ENCODE peak calls at places on chromosomes 13 and 19, in four cellular contexts. V, O, A and K are unnamed samples.

GRCh38 chr13:30730526-30730925 is 4.8 kb upstream of the ALOX5AP start:
- DNase-seq in A (no peak), O (no peak), V (peak; percentile 3), K (no peak)

GRCh38 chr13:101706651-101707050 is 254.2 kb downstream of the ITGBL1 start:
- DNase-seq in A (peak; percentile 13), O (no peak), V (peak; percentile 4), K (no peak)

GRCh38 chr13:102933076-102933922 is 87.5 kb downstream of the ERCC5 start:
- DNase-seq in O (no peak), A (no peak), V (no peak), K (no peak)

GRCh38 chr13:51682691-51683090 is 98.4 kb downstream of the WDFY2 start:
- DNase-seq in V (no peak), O (no peak), A (no peak), K (no peak)

GRCh38 chr13:81089758-81090157 is 748.8 kb upstream of the SPRY2 start:
- DNase-seq in O (no peak), A (no peak), V (no peak), K (no peak)

GRCh38 chr13:49669735-49670309 is 21.5 kb downstream of the EBPL start:
- DNase-seq in O (peak; percentile 49), V (peak; percentile 60), A (peak; percentile 73), K (no peak)

GRCh38 chr19:5395996-5396939 is 55.7 kb upstream of the PTPRS start:
- DNase-seq in O (no peak), V (no peak), A (no peak), K (no peak)

GRCh38 chr19:19900124-19900523 is 622 bp upstream of the ZNF93 start:
- DNase-seq in V (no peak), A (no peak), O (peak; percentile 64), K (no peak)

GRCh38 chr13:44906230-44906629 is 83.0 kb downstream of the NUFIP1 start:
- DNase-seq in V (no peak), A (no peak), O (no peak), K (no peak)

GRCh38 chr13:97849305-97849704 is 104.2 kb upstream of the IPO5 start:
- DNase-seq in V (peak; percentile 36), O (peak; percentile 8), A (peak; percentile 24), K (peak; percentile 8)

GRCh38 chr19:19538077-19538764 is at the start of gene CILP2:
- DNase-seq in V (no peak), A (no peak), O (no peak), K (no peak)

GRCh38 chr19:40687525-40688016 is 2.9 kb downstream of the NUMBL start:
- DNase-seq in O (peak; percentile 88), A (peak; percentile 73), V (no peak), K (peak; percentile 23)

GRCh38 chr19:28519950-28520861 is 692.7 kb downstream of the UQCRFS1 start:
- DNase-seq in V (no peak), A (no peak), O (no peak), K (no peak)

GRCh38 chr13:107650081-107650701 is 565.1 kb downstream of the LIG4 start:
- DNase-seq in O (peak; percentile 40), A (peak; percentile 27), V (peak; percentile 16), K (no peak)

GRCh38 chr19:22286151-22286810 is at the start of gene ZNF729:
- DNase-seq in O (no peak), V (no peak), A (no peak), K (no peak)

GRCh38 chr13:95355491-95355890 is 54.2 kb upstream of the ABCC4 start:
- DNase-seq in A (no peak), V (no peak), O (no peak), K (no peak)

GRCh38 chr19:47353307-47353712 is 4.2 kb downstream of the DHX34 start:
- DNase-seq in O (no peak), A (no peak), V (peak; percentile 76), K (no peak)

GRCh38 chr19:47350599-47350998 is 1.5 kb downstream of the DHX34 start:
- DNase-seq in A (no peak), O (no peak), V (no peak), K (no peak)

GRCh38 chr19:47352095-47352494 is 3.0 kb downstream of the DHX34 start:
- DNase-seq in A (peak; percentile 35), V (no peak), O (peak; percentile 40), K (no peak)

GRCh38 chr19:47351545-47351944 is 2.4 kb downstream of the DHX34 start:
- DNase-seq in V (peak; percentile 25), A (peak; percentile 74), O (peak; percentile 49), K (no peak)

GRCh38 chr19:47348819-47349795 is at the start of gene DHX34:
- DNase-seq in O (peak; percentile 99), V (peak; percentile 96), A (peak; percentile 100), K (peak; percentile 98)
- TF ChIP-seq REST in O (no peak), V (no peak), A (no peak), K (no peak)

GRCh38 chr13:26557051-26557392 is 461 bp upstream of the WASF3 start:
- DNase-seq in O (no peak), A (no peak), V (no peak), K (no peak)

GRCh38 chr13:26558074-26558805 is 757 bp downstream of the WASF3 start:
- DNase-seq in A (no peak), V (no peak), O (no peak), K (no peak)

GRCh38 chr13:26555413-26555812 is 2.1 kb upstream of the WASF3 start:
- DNase-seq in V (no peak), O (no peak), A (no peak), K (no peak)

GRCh38 chr13:26558912-26559485 is 1.5 kb downstream of the WASF3 start:
- DNase-seq in O (no peak), V (peak; percentile 88), A (no peak), K (no peak)

DNA sequence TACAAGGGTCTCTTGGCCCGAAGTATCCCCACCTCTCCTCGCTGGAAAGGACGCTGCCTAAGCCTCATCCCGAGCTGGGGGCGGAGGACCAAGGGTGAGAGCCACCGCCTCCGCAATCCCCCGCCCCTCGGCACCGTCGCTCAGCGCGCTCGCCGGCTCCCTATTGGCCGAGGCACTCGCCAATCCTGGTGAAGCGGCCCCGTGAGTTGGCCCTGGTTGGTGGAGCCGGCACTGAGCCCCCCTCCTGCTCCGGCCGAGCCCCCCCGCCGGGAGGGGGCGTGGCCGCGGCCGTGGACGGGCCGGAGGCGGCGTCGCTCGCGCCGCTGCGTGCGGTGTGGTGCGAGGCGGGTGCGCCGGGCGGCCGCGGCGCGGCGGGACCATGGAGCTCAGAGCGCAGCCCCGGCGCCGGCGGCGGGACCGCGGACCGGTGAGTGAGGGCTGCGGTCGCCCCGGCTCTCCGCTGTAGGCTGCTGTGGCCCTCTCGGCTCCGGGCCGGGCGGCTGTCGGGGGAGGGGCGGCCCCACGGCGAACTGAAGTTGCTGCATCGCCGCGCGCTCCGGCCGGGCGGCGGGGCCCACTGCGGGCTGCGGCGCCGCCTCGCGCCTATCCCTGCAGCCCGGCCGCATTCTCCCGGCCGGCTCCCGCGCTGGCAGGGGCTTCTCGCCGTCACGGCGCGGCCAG is at the start of gene WASF3:
- DNase-seq in A (peak; percentile 78), O (peak; percentile 84), V (peak; percentile 73), K (peak; percentile 3)
- TF ChIP-seq ESRRA in A (no peak), O (no peak), V (peak; percentile 37), K (no peak)

GRCh38 chr19:17309198-17309961 is at the start of gene DDA1:
- DNase-seq in V (peak; percentile 99), A (peak; percentile 99), O (peak; percentile 100), K (peak; percentile 100)
- TF ChIP-seq REST in V (no peak), A (no peak), O (no peak), K (no peak)

GRCh38 chr19:48962029-48962848 is 2.9 kb upstream of the FTL start:
- DNase-seq in O (peak; percentile 92), A (peak; percentile 94), V (peak; percentile 81), K (no peak)

GRCh38 chr19:48964205-48965032 is 690 bp upstream of the FTL start:
- DNase-seq in V (peak; percentile 34), A (peak; percentile 83), O (peak; percentile 83), K (no peak)

GRCh38 chr19:48962849-48963165 is 2.3 kb upstream of the FTL start:
- DNase-seq in A (no peak), O (peak; percentile 67), V (peak; percentile 47), K (no peak)

GRCh38 chr19:48965033-48965805 is at the start of gene FTL:
- DNase-seq in A (peak; percentile 99), O (peak; percentile 99), V (peak; percentile 95), K (peak; percentile 82)

DNA sequence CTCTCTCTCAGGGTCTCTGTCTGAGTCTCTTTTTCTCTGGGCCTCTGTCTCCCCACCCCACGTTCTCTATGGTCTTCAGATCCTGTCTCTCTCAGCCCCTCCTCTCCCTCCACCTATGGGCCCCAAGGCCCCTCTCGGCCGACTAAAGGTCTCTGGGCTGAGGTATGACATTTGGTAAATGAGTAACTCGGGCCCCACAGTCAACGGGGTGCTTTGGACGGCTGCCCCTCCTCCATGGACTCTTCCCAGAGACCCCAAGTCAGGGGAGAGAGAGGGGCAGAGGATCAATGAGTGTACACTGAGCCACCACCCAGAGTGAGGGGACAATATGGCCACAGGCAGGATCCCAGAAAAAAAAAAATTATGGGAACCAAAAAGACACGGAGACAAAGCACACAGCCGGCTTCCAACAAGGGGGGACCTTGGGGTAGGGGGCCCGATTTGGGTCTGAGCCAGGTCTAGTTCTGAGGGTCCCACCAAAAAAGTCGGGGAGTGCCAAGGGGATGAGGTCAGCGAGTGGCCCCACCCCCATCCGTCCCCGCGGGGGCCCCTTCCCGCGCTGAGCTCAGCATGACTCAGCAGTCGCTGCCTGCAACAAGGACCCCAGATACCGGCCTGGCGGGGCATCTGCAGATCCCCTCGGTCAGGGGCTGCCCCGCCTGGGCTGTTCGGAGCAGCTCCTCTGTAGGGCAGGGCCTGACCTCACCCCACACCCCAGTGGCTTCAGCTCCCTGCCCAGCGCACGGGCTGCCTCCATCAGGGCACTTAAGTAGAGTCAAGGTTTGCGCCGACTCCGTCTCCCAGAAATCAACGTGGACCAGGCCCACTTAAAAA is 1.5 kb upstream of the FTL start:
- DNase-seq in A (peak; percentile 92), V (peak; percentile 98), O (peak; percentile 94), K (no peak)
- TF ChIP-seq ESRRA in A (no peak), V (no peak), O (peak; percentile 55), K (no peak)

GRCh38 chr19:50724522-50725217 is 1.5 kb downstream of the CLEC11A start:
- DNase-seq in O (peak; percentile 99), V (peak; percentile 38), A (peak; percentile 100), K (peak; percentile 55)
- TF ChIP-seq REST in O (no peak), V (no peak), A (peak; percentile 84), K (no peak)

GRCh38 chr19:43726736-43727592 is 11.1 kb downstream of the IRGC start:
- DNase-seq in O (no peak), A (no peak), V (no peak), K (peak; percentile 20)

GRCh38 chr19:43724896-43725295 is 9.0 kb downstream of the IRGC start:
- DNase-seq in V (no peak), A (no peak), O (no peak), K (no peak)

GRCh38 chr19:43723588-43723987 is 7.7 kb downstream of the IRGC start:
- DNase-seq in V (no peak), A (peak; percentile 46), O (peak; percentile 33), K (no peak)

GRCh38 chr19:43727593-43727853 is 11.6 kb downstream of the IRGC start:
- DNase-seq in V (no peak), A (no peak), O (no peak), K (no peak)

DNA sequence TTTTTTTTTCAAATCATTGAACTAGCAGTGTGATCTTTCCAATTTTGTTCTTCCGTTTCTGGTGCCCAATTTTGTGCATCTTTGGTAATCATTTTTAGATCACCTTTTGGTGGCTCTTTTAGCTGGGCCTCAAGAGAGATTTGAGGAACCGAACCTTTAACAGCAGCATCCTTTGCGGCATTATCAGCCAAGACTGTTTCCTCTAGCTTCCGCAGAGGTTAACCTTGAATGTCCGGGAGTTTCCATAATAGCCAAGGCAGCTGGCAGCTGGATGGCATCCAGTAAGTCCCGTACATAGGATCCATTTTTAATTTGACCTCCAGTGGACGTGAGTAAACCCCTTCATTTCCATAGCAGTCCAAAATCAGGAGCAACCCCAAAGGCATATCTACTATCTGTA is 9.6 kb downstream of the IRGC start:
- DNase-seq in V (no peak), O (no peak), A (no peak), K (peak; percentile 68)
- TF ChIP-seq ESRRA in V (no peak), O (no peak), A (no peak), K (peak; percentile 81)